ENCODE peak calls at places on chromosomes 3 and 15, in nine cellular contexts. One of them, this sample, is unnamed.
A peak's percentile ranks its signal among the peaks of the same experiment; 100 is the strongest.

GRCh38 chr15:63889831-63890230 is 56.1 kb upstream of the HERC1 start:
- DNase-seq in posterior cingulate gyrus: no peak
- DNase-seq in mucosa of descending colon: no peak
- DNase-seq in mesothelial cell of epicardium: no peak
- DNase-seq in ELR: no peak
- DNase-seq in iris pigment epithelial cell: no peak
- DNase-seq in RPMI7951: no peak
- DNase-seq in WTC11: no peak
- DNase-seq in GF-D8: no peak
- DNase-seq in this sample: no peak

GRCh38 chr3:127671523-127672428 is 976 bp upstream of the ABTB1 start:
- DNase-seq in mucosa of descending colon: no peak
- DNase-seq in posterior cingulate gyrus: no peak
- DNase-seq in WTC11: no peak
- DNase-seq in RPMI7951: no peak
- DNase-seq in GF-D8: no peak
- DNase-seq in iris pigment epithelial cell: no peak
- DNase-seq in ELR: peak; percentile 21
- DNase-seq in mesothelial cell of epicardium: no peak
- DNase-seq in this sample: no peak

GRCh38 chr15:53836618-53837017 is 77.2 kb upstream of the WDR72 start:
- DNase-seq in mucosa of descending colon: no peak
- DNase-seq in ELR: no peak
- DNase-seq in iris pigment epithelial cell: no peak
- DNase-seq in GF-D8: no peak
- DNase-seq in mesothelial cell of epicardium: no peak
- DNase-seq in WTC11: no peak
- DNase-seq in RPMI7951: no peak
- DNase-seq in posterior cingulate gyrus: no peak
- DNase-seq in this sample: no peak

GRCh38 chr3:42456211-42456610 is 45.8 kb upstream of the LYZL4 start:
- DNase-seq in GF-D8: no peak
- DNase-seq in WTC11: no peak
- DNase-seq in mucosa of descending colon: no peak
- DNase-seq in RPMI7951: no peak
- DNase-seq in posterior cingulate gyrus: no peak
- DNase-seq in mesothelial cell of epicardium: no peak
- DNase-seq in ELR: no peak
- DNase-seq in iris pigment epithelial cell: no peak
- DNase-seq in this sample: no peak

GRCh38 chr3:134344560-134344959 is 29.7 kb downstream of the AMOTL2 start:
- DNase-seq in mesothelial cell of epicardium: no peak
- DNase-seq in posterior cingulate gyrus: no peak
- DNase-seq in GF-D8: no peak
- DNase-seq in WTC11: no peak
- DNase-seq in mucosa of descending colon: no peak
- DNase-seq in iris pigment epithelial cell: no peak
- DNase-seq in RPMI7951: no peak
- DNase-seq in ELR: no peak
- DNase-seq in this sample: no peak

GRCh38 chr3:113268917-113269316 is 57.6 kb downstream of the BOC start:
- DNase-seq in mesothelial cell of epicardium: no peak
- DNase-seq in mucosa of descending colon: no peak
- DNase-seq in GF-D8: no peak
- DNase-seq in WTC11: no peak
- DNase-seq in RPMI7951: no peak
- DNase-seq in posterior cingulate gyrus: no peak
- DNase-seq in iris pigment epithelial cell: no peak
- DNase-seq in ELR: no peak
- DNase-seq in this sample: no peak

GRCh38 chr15:79458491-79458890 is 26.4 kb downstream of the MINAR1 start:
- DNase-seq in iris pigment epithelial cell: no peak
- DNase-seq in RPMI7951: no peak
- DNase-seq in ELR: no peak
- DNase-seq in GF-D8: no peak
- DNase-seq in posterior cingulate gyrus: no peak
- DNase-seq in mucosa of descending colon: no peak
- DNase-seq in WTC11: no peak
- DNase-seq in mesothelial cell of epicardium: no peak
- DNase-seq in this sample: no peak

GRCh38 chr15:21269121-21269520 is 171.2 kb downstream of the POTEB3 start:
- DNase-seq in mesothelial cell of epicardium: no peak
- DNase-seq in mucosa of descending colon: no peak
- DNase-seq in WTC11: no peak
- DNase-seq in posterior cingulate gyrus: no peak
- DNase-seq in ELR: no peak
- DNase-seq in RPMI7951: no peak
- DNase-seq in iris pigment epithelial cell: no peak
- DNase-seq in GF-D8: no peak
- DNase-seq in this sample: no peak

GRCh38 chr15:89332446-89332845 is 2.2 kb downstream of the POLG start:
- DNase-seq in WTC11: peak; percentile 35
- DNase-seq in posterior cingulate gyrus: no peak
- DNase-seq in RPMI7951: peak; percentile 31
- DNase-seq in ELR: peak; percentile 56
- DNase-seq in iris pigment epithelial cell: peak; percentile 26
- DNase-seq in mucosa of descending colon: no peak
- DNase-seq in GF-D8: no peak
- DNase-seq in mesothelial cell of epicardium: no peak
- DNase-seq in this sample: no peak

GRCh38 chr3:39960515-39961403 is 151.3 kb downstream of the MYRIP start:
- DNase-seq in GF-D8: no peak
- DNase-seq in mesothelial cell of epicardium: no peak
- DNase-seq in ELR: no peak
- DNase-seq in RPMI7951: no peak
- DNase-seq in iris pigment epithelial cell: no peak
- DNase-seq in mucosa of descending colon: no peak
- DNase-seq in posterior cingulate gyrus: no peak
- DNase-seq in WTC11: no peak
- DNase-seq in this sample: no peak

GRCh38 chr15:66293419-66294156 is at the start of gene DIS3L:
- DNase-seq in ELR: peak; percentile 72
- DNase-seq in GF-D8: peak; percentile 46
- DNase-seq in RPMI7951: peak; percentile 62
- DNase-seq in WTC11: peak; percentile 62
- DNase-seq in posterior cingulate gyrus: peak; percentile 28
- DNase-seq in iris pigment epithelial cell: no peak
- DNase-seq in mesothelial cell of epicardium: peak; percentile 36
- DNase-seq in mucosa of descending colon: peak; percentile 75
- DNase-seq in this sample: no peak

GRCh38 chr3:171149717-171150116 is 123.2 kb upstream of the SLC2A2 start:
- DNase-seq in mesothelial cell of epicardium: no peak
- DNase-seq in GF-D8: no peak
- DNase-seq in posterior cingulate gyrus: no peak
- DNase-seq in ELR: no peak
- DNase-seq in mucosa of descending colon: no peak
- DNase-seq in RPMI7951: no peak
- DNase-seq in iris pigment epithelial cell: no peak
- DNase-seq in WTC11: no peak
- DNase-seq in this sample: no peak

GRCh38 chr3:53617893-53618523 is 123.6 kb downstream of the CACNA1D start:
- DNase-seq in ELR: no peak
- DNase-seq in RPMI7951: no peak
- DNase-seq in WTC11: no peak
- DNase-seq in mucosa of descending colon: no peak
- DNase-seq in mesothelial cell of epicardium: no peak
- DNase-seq in iris pigment epithelial cell: no peak
- DNase-seq in posterior cingulate gyrus: no peak
- DNase-seq in GF-D8: no peak
- DNase-seq in this sample: no peak

GRCh38 chr3:49554639-49555265 is 475 bp downstream of the BSN start:
- DNase-seq in RPMI7951: no peak
- DNase-seq in GF-D8: no peak
- DNase-seq in ELR: no peak
- DNase-seq in mucosa of descending colon: peak; percentile 64
- DNase-seq in WTC11: peak; percentile 72
- DNase-seq in mesothelial cell of epicardium: peak; percentile 75
- DNase-seq in iris pigment epithelial cell: peak; percentile 9
- DNase-seq in posterior cingulate gyrus: no peak
- DNase-seq in this sample: no peak

GRCh38 chr15:66080791-66081475 is 172.6 kb downstream of the MEGF11 start:
- DNase-seq in ELR: peak; percentile 67
- DNase-seq in posterior cingulate gyrus: peak; percentile 59
- DNase-seq in mucosa of descending colon: peak; percentile 58
- DNase-seq in GF-D8: no peak
- DNase-seq in WTC11: peak; percentile 62
- DNase-seq in iris pigment epithelial cell: peak; percentile 75
- DNase-seq in mesothelial cell of epicardium: no peak
- DNase-seq in RPMI7951: peak; percentile 69
- DNase-seq in this sample: peak; percentile 14

GRCh38 chr3:141123677-141124410 is 72.7 kb downstream of the SPSB4 start:
- DNase-seq in iris pigment epithelial cell: no peak
- DNase-seq in RPMI7951: no peak
- DNase-seq in mucosa of descending colon: no peak
- DNase-seq in GF-D8: no peak
- DNase-seq in WTC11: no peak
- DNase-seq in ELR: no peak
- DNase-seq in mesothelial cell of epicardium: no peak
- DNase-seq in posterior cingulate gyrus: no peak
- DNase-seq in this sample: no peak

GRCh38 chr15:51600114-51600513 is 22.5 kb downstream of the DMXL2 start:
- DNase-seq in GF-D8: no peak
- DNase-seq in mucosa of descending colon: no peak
- DNase-seq in iris pigment epithelial cell: peak; percentile 53
- DNase-seq in posterior cingulate gyrus: no peak
- DNase-seq in mesothelial cell of epicardium: no peak
- DNase-seq in WTC11: no peak
- DNase-seq in RPMI7951: peak; percentile 26
- DNase-seq in ELR: peak; percentile 70
- DNase-seq in this sample: no peak

GRCh38 chr3:185207931-185208746 is 45.7 kb downstream of the EHHADH start:
- DNase-seq in WTC11: no peak
- DNase-seq in ELR: peak; percentile 79
- DNase-seq in RPMI7951: peak; percentile 81
- DNase-seq in GF-D8: no peak
- DNase-seq in iris pigment epithelial cell: no peak
- DNase-seq in posterior cingulate gyrus: no peak
- DNase-seq in mucosa of descending colon: no peak
- DNase-seq in mesothelial cell of epicardium: no peak
- DNase-seq in this sample: peak; percentile 47

GRCh38 chr15:85419200-85419599 is 38.8 kb downstream of the AKAP13 start:
- DNase-seq in RPMI7951: peak; percentile 38
- DNase-seq in ELR: peak; percentile 75
- DNase-seq in mucosa of descending colon: no peak
- DNase-seq in mesothelial cell of epicardium: no peak
- DNase-seq in GF-D8: no peak
- DNase-seq in posterior cingulate gyrus: no peak
- DNase-seq in iris pigment epithelial cell: peak; percentile 60
- DNase-seq in WTC11: no peak
- DNase-seq in this sample: no peak

GRCh38 chr3:171950373-171950772 is 89.0 kb upstream of the FNDC3B start:
- DNase-seq in mucosa of descending colon: no peak
- DNase-seq in ELR: peak; percentile 72
- DNase-seq in posterior cingulate gyrus: no peak
- DNase-seq in WTC11: no peak
- DNase-seq in GF-D8: no peak
- DNase-seq in iris pigment epithelial cell: peak; percentile 57
- DNase-seq in mesothelial cell of epicardium: no peak
- DNase-seq in RPMI7951: peak; percentile 63
- DNase-seq in this sample: no peak

GRCh38 chr15:52481915-52482314 is 46.8 kb downstream of the MYO5A start:
- DNase-seq in GF-D8: peak; percentile 60
- DNase-seq in WTC11: no peak
- DNase-seq in RPMI7951: peak; percentile 91
- DNase-seq in mesothelial cell of epicardium: no peak
- DNase-seq in iris pigment epithelial cell: peak; percentile 91
- DNase-seq in mucosa of descending colon: peak; percentile 39
- DNase-seq in ELR: peak; percentile 88
- DNase-seq in posterior cingulate gyrus: no peak
- DNase-seq in this sample: peak; percentile 58

GRCh38 chr3:167941234-167941995 is 154.3 kb downstream of the GOLIM4 start:
- DNase-seq in RPMI7951: peak; percentile 98
- DNase-seq in iris pigment epithelial cell: peak; percentile 79
- DNase-seq in posterior cingulate gyrus: no peak
- DNase-seq in WTC11: no peak
- DNase-seq in mucosa of descending colon: peak; percentile 29
- DNase-seq in mesothelial cell of epicardium: no peak
- DNase-seq in GF-D8: peak; percentile 99
- DNase-seq in ELR: peak; percentile 78
- DNase-seq in this sample: peak; percentile 50

GRCh38 chr15:68589783-68590710 is 11.3 kb downstream of the CORO2B start:
- DNase-seq in GF-D8: no peak
- DNase-seq in iris pigment epithelial cell: no peak
- DNase-seq in mucosa of descending colon: no peak
- DNase-seq in ELR: no peak
- DNase-seq in RPMI7951: no peak
- DNase-seq in mesothelial cell of epicardium: no peak
- DNase-seq in WTC11: no peak
- DNase-seq in posterior cingulate gyrus: peak; percentile 45
- DNase-seq in this sample: no peak

GRCh38 chr3:171650193-171650592 is 160.1 kb downstream of the PLD1 start:
- DNase-seq in RPMI7951: no peak
- DNase-seq in posterior cingulate gyrus: no peak
- DNase-seq in iris pigment epithelial cell: no peak
- DNase-seq in mucosa of descending colon: no peak
- DNase-seq in GF-D8: no peak
- DNase-seq in mesothelial cell of epicardium: no peak
- DNase-seq in WTC11: no peak
- DNase-seq in ELR: no peak
- DNase-seq in this sample: no peak

GRCh38 chr3:165696496-165696895 is 140.7 kb downstream of the BCHE start:
- DNase-seq in WTC11: no peak
- DNase-seq in RPMI7951: no peak
- DNase-seq in posterior cingulate gyrus: no peak
- DNase-seq in ELR: peak; percentile 42
- DNase-seq in iris pigment epithelial cell: no peak
- DNase-seq in mesothelial cell of epicardium: no peak
- DNase-seq in mucosa of descending colon: no peak
- DNase-seq in GF-D8: no peak
- DNase-seq in this sample: no peak

GRCh38 chr15:69794643-69795461 is 302.9 kb downstream of the TLE3 start:
- DNase-seq in iris pigment epithelial cell: peak; percentile 44
- DNase-seq in RPMI7951: peak; percentile 71
- DNase-seq in GF-D8: no peak
- DNase-seq in WTC11: no peak
- DNase-seq in posterior cingulate gyrus: no peak
- DNase-seq in mucosa of descending colon: no peak
- DNase-seq in ELR: peak; percentile 55
- DNase-seq in mesothelial cell of epicardium: no peak
- DNase-seq in this sample: no peak

GRCh38 chr3:29759443-29760033 is 478.7 kb downstream of the RBMS3 start:
- DNase-seq in WTC11: no peak
- DNase-seq in posterior cingulate gyrus: no peak
- DNase-seq in mucosa of descending colon: no peak
- DNase-seq in GF-D8: no peak
- DNase-seq in RPMI7951: peak; percentile 66
- DNase-seq in ELR: peak; percentile 16
- DNase-seq in iris pigment epithelial cell: peak; percentile 75
- DNase-seq in mesothelial cell of epicardium: no peak
- DNase-seq in this sample: no peak

This sample was measured in GM04504.